ENCODE peak calls at places on chromosomes 12 and 14, in four cellular contexts. One of them, this sample, is unnamed.

GRCh38 chr14:37586783-37587428 is 8.1 kb downstream of the FOXA1 start:
- DNase-seq in A549: no peak
- DNase-seq in sigmoid colon: no peak
- DNase-seq in IMR-90: no peak
- DNase-seq in this sample: no peak

GRCh38 chr14:22598099-22598895 is at the start of gene ABHD4:
- DNase-seq in sigmoid colon: peak
- DNase-seq in IMR-90: peak
- DNase-seq in A549: peak
- DNase-seq in this sample: peak

GRCh38 chr12:31880340-31880739 is 78.9 kb upstream of the RESF1 start:
- DNase-seq in sigmoid colon: no peak
- DNase-seq in A549: no peak
- DNase-seq in IMR-90: no peak
- DNase-seq in this sample: no peak

GRCh38 chr12:15861404-15861803 is 20.8 kb upstream of the STRAP start:
- DNase-seq in A549: no peak
- DNase-seq in sigmoid colon: no peak
- DNase-seq in IMR-90: no peak
- DNase-seq in this sample: no peak

GRCh38 chr12:46675736-46676135 is 150.1 kb downstream of the SLC38A4 start:
- DNase-seq in sigmoid colon: no peak
- DNase-seq in IMR-90: peak
- DNase-seq in A549: peak
- DNase-seq in this sample: no peak

GRCh38 chr14:28142400-28143015 is 624.1 kb upstream of the FOXG1 start:
- DNase-seq in A549: peak
- DNase-seq in IMR-90: no peak
- DNase-seq in sigmoid colon: no peak
- DNase-seq in this sample: no peak

GRCh38 chr14:76918751-76919421 is 92.7 kb downstream of the LRRC74A start:
- DNase-seq in A549: peak
- DNase-seq in sigmoid colon: peak
- DNase-seq in IMR-90: peak
- DNase-seq in this sample: peak

GRCh38 chr14:94098359-94098758 is 12.2 kb upstream of the IFI27 start:
- DNase-seq in IMR-90: no peak
- DNase-seq in A549: no peak
- DNase-seq in sigmoid colon: no peak
- DNase-seq in this sample: no peak

GRCh38 chr12:120358412-120359158 is 10.4 kb downstream of the MSI1 start:
- DNase-seq in IMR-90: no peak
- DNase-seq in sigmoid colon: no peak
- DNase-seq in A549: no peak
- DNase-seq in this sample: no peak

GRCh38 chr12:3214508-3215365 is 137.6 kb downstream of the TSPAN9 start:
- DNase-seq in A549: no peak
- DNase-seq in IMR-90: no peak
- DNase-seq in sigmoid colon: no peak
- DNase-seq in this sample: no peak

GRCh38 chr12:76649091-76649490 is 89.5 kb upstream of the OSBPL8 start:
- DNase-seq in sigmoid colon: no peak
- DNase-seq in A549: no peak
- DNase-seq in IMR-90: no peak
- DNase-seq in this sample: no peak

GRCh38 chr14:77848031-77848430 is 48.1 kb downstream of the ADCK1 start:
- DNase-seq in A549: no peak
- DNase-seq in IMR-90: peak
- DNase-seq in sigmoid colon: no peak
- DNase-seq in this sample: no peak

GRCh38 chr14:58501214-58501816 is 73.8 kb downstream of the KIAA0586 start:
- DNase-seq in A549: peak
- DNase-seq in IMR-90: peak
- DNase-seq in sigmoid colon: no peak
- DNase-seq in this sample: peak

GRCh38 chr14:81330619-81331122 is 69.5 kb downstream of the STON2 start:
- DNase-seq in IMR-90: no peak
- DNase-seq in sigmoid colon: no peak
- DNase-seq in A549: no peak
- DNase-seq in this sample: no peak

GRCh38 chr12:85065816-85066482 is 29.8 kb downstream of the LRRIQ1 start:
- DNase-seq in A549: no peak
- DNase-seq in IMR-90: no peak
- DNase-seq in sigmoid colon: no peak
- DNase-seq in this sample: no peak

GRCh38 chr14:91084516-91084915 is 24.1 kb upstream of the RPS6KA5 start:
- DNase-seq in IMR-90: no peak
- DNase-seq in A549: no peak
- DNase-seq in sigmoid colon: no peak
- DNase-seq in this sample: no peak

GRCh38 chr12:53217049-53217929 is 10.2 kb upstream of the ITGB7 start:
- DNase-seq in A549: peak
- DNase-seq in IMR-90: no peak
- DNase-seq in sigmoid colon: peak
- DNase-seq in this sample: no peak

GRCh38 chr12:51970904-51971646 is 19.6 kb downstream of the ACVR1B start:
- DNase-seq in A549: peak
- DNase-seq in IMR-90: peak
- DNase-seq in sigmoid colon: no peak
- DNase-seq in this sample: no peak

GRCh38 chr14:90054803-90055202 is 7.0 kb upstream of the KCNK13 start:
- DNase-seq in IMR-90: no peak
- DNase-seq in sigmoid colon: no peak
- DNase-seq in A549: no peak
- DNase-seq in this sample: no peak

GRCh38 chr12:60335765-60336164 is 739.9 kb downstream of the SLC16A7 start:
- DNase-seq in IMR-90: peak
- DNase-seq in sigmoid colon: no peak
- DNase-seq in A549: peak
- DNase-seq in this sample: no peak

GRCh38 chr14:104643306-104643705 is 38.7 kb upstream of the TMEM179 start:
- DNase-seq in sigmoid colon: no peak
- DNase-seq in IMR-90: no peak
- DNase-seq in A549: no peak
- DNase-seq in this sample: no peak

GRCh38 chr12:50112456-50113218 is 601 bp downstream of the COX14 start:
- DNase-seq in A549: no peak
- DNase-seq in sigmoid colon: no peak
- DNase-seq in IMR-90: no peak
- DNase-seq in this sample: no peak

GRCh38 chr12:99752740-99753139 is 105.2 kb downstream of the GARIN6 start:
- DNase-seq in sigmoid colon: no peak
- DNase-seq in IMR-90: no peak
- DNase-seq in A549: no peak
- DNase-seq in this sample: no peak

GRCh38 chr12:4324366-4324765 is 3.4 kb downstream of the TIGAR start:
- DNase-seq in sigmoid colon: no peak
- DNase-seq in IMR-90: no peak
- DNase-seq in A549: no peak
- DNase-seq in this sample: no peak

GRCh38 chr14:61461808-61462275 is 140.5 kb downstream of the PRKCH start:
- DNase-seq in A549: peak
- DNase-seq in IMR-90: peak
- DNase-seq in sigmoid colon: no peak
- DNase-seq in this sample: no peak

GRCh38 chr12:111780615-111781014 is 13.9 kb downstream of the ALDH2 start:
- DNase-seq in A549: no peak
- DNase-seq in sigmoid colon: no peak
- DNase-seq in IMR-90: no peak
- DNase-seq in this sample: no peak

GRCh38 chr12:114226241-114226928 is 179.6 kb downstream of the TBX5 start:
- DNase-seq in sigmoid colon: no peak
- DNase-seq in IMR-90: no peak
- DNase-seq in A549: no peak
- DNase-seq in this sample: no peak

GRCh38 chr12:15629108-15629507 is 160.1 kb downstream of the EPS8 start:
- DNase-seq in sigmoid colon: peak
- DNase-seq in IMR-90: peak
- DNase-seq in A549: peak
- DNase-seq in this sample: peak

GRCh38 chr14:90426663-90427062 is 29.8 kb downstream of the CALM1 start:
- DNase-seq in A549: no peak
- DNase-seq in IMR-90: no peak
- DNase-seq in sigmoid colon: peak
- DNase-seq in this sample: no peak

GRCh38 chr14:45089813-45090212 is 5.9 kb downstream of the PRPF39 start:
- DNase-seq in A549: no peak
- DNase-seq in IMR-90: peak
- DNase-seq in sigmoid colon: no peak
- DNase-seq in this sample: no peak

GRCh38 chr12:59678759-59679411 is 83.1 kb downstream of the SLC16A7 start:
- DNase-seq in A549: no peak
- DNase-seq in IMR-90: no peak
- DNase-seq in sigmoid colon: peak
- DNase-seq in this sample: no peak

GRCh38 chr12:10562306-10562933 is 51.0 kb downstream of the MAGOHB start:
- DNase-seq in sigmoid colon: no peak
- DNase-seq in A549: peak
- DNase-seq in IMR-90: peak
- DNase-seq in this sample: peak

GRCh38 chr12:113940357-113940756 is 25.8 kb downstream of the RBM19 start:
- DNase-seq in sigmoid colon: no peak
- DNase-seq in A549: no peak
- DNase-seq in IMR-90: no peak
- DNase-seq in this sample: no peak

GRCh38 chr12:110780448-110780847 is 37.8 kb upstream of the PPP1CC start:
- DNase-seq in IMR-90: no peak
- DNase-seq in A549: no peak
- DNase-seq in sigmoid colon: no peak
- DNase-seq in this sample: no peak

DNA sequence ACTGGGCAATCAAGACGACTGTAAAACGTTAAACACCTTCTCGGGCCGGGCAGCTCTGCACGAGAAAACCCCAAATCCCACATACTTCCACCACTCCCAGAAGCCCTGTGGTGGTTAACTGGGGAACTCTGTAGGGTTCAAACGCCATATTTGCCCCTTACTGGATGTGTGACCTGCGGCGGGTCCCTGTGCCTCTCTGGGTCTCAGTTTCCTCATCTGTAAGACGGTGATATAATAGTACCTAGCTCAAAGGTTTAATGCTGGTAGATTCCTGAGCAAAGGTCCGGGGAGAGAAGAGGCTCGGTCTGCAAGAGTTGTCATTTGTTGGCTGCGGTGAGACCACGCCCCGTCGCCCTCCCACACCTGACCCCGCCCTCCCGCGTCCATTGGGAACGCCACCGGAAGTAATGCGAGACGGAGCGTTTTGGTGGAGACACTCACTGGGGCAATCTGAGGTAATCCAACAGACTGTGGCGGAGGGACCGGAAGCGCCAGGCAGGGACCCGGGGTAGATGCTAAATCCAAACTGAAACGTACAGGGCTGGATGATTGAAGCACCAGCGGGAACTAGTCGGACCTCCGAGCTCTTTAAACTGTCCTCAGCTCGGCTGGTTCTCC is 661 bp upstream of the OGFOD2 start:
- DNase-seq in IMR-90: peak
- DNase-seq in sigmoid colon: peak
- DNase-seq in A549: peak
- DNase-seq in this sample: peak
- TF ChIP-seq POLR2A in IMR-90: no peak
- TF ChIP-seq POLR2A in sigmoid colon: no peak
- TF ChIP-seq POLR2A in A549: peak
- TF ChIP-seq POLR2A in this sample: no peak

DNA sequence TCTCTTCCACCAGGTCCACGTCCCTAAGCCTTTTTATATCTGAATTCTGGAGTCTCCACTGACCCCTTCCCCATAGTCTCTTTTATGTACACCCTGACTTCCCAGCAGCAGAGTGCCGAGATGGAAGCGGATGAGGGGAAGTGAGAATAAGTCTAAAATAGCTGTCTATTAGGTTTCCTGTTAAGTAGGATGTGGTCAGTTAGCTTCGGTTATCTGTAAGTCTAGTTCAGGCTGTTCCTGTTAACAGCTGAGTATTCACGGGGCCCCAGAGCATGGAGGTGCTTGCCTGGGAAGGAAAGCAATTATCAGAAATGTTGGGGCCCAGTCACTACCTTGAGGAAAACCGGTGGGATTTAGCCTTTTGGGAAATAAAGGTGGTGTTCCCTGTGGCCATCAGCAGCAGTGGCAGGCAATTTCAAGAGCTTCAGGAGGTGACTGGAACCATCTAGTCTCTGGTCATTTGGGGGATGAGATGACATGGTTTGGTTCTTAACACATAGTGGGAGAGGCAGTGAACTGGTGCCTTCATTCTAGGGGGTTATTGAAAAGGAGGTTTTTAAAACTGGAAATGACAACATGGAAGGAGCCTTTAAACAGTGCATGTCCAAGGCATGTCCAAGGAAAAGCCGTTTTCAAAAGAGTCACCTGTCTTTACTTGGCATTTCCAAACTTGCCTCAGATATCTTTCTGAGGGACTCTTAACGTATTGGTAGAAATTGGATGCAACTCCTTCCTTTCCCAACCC is 21.8 kb downstream of the CHST11 start:
- DNase-seq in sigmoid colon: no peak
- DNase-seq in IMR-90: no peak
- DNase-seq in A549: no peak
- DNase-seq in this sample: no peak
- TF ChIP-seq POLR2A in sigmoid colon: no peak
- TF ChIP-seq POLR2A in IMR-90: no peak
- TF ChIP-seq POLR2A in A549: no peak
- TF ChIP-seq POLR2A in this sample: no peak

DNA sequence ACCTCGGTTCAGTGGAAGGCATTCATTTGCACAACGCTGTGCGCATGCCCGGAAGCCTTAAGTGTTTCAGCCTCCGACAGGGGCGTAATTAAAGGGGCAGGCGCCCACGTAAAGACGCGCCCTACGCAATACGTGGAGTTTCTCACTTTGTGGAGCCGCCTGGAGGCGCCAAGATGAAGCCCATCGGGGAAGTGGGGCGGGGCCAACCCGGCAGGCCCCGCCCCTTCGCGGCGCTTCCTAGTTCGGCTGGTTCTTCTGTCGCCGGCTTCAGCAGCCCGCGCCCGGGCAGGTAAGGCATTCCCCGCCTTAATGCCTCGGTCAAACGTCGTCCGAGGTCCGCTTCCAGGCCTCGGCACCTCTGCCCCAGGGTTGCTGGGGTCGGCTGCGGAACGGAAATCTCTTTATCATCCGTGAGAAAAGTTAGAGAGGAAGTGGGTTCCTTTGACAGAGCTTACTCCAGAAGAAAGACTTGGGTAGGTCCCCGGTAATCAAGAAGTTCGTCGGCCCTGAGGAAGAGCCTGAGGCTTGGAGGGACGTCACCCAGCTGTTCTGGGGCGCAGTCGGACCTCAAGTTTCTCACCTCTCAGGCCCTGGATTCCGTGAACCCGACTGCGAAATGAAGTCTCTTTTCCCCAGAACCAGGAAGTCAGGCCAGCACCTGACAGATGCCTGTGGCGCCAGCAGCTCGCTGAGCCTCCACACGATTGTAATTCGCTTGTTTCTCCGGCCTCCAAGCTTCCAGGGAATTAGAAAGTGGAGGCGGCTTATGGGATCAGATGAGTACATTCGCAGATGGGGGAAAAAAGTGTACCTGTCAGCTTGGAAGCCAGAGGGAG is at the start of the genes IRAK4 and PUS7L:
- DNase-seq in sigmoid colon: peak
- DNase-seq in A549: peak
- DNase-seq in IMR-90: peak
- DNase-seq in this sample: peak
- TF ChIP-seq POLR2A in sigmoid colon: peak
- TF ChIP-seq POLR2A in A549: peak
- TF ChIP-seq POLR2A in IMR-90: peak
- TF ChIP-seq POLR2A in this sample: peak

GRCh38 chr12:25769076-25769945 is 189.2 kb upstream of the RASSF8 start:
- DNase-seq in IMR-90: peak
- DNase-seq in sigmoid colon: no peak
- DNase-seq in A549: peak
- DNase-seq in this sample: peak
- TF ChIP-seq POLR2A in IMR-90: no peak
- TF ChIP-seq POLR2A in sigmoid colon: no peak
- TF ChIP-seq POLR2A in A549: no peak
- TF ChIP-seq POLR2A in this sample: no peak